ENCODE peak calls at places on chromosomes 4 and X, in seven cellular contexts. R is DMS53, T is glutamatergic neuron, J is vagina, X is suprapubic skin, M is COR-L47, F is amniotic stem cell. K is an unnamed sample.

GRCh38 chr4:137601924-137602323 is 69.6 kb upstream of the PCDH18 start:
- DNase-seq in R (peak), T (no peak), J (no peak), X (no peak), M (no peak), F (no peak), K (no peak)

GRCh38 chr4:1418494-1419285 is 12.4 kb upstream of the NKX1-1 start:
- DNase-seq in R (no peak), T (no peak), J (no peak), X (peak), M (no peak), F (no peak), K (no peak)

GRCh38 chr4:75516144-75516543 is 1.9 kb downstream of the THAP6 start:
- DNase-seq in R (no peak), T (no peak), J (no peak), X (no peak), M (no peak), F (no peak), K (no peak)

GRCh38 chr4:163415668-163416067 is 57.9 kb downstream of the TKTL2 start:
- DNase-seq in R (no peak), T (no peak), J (no peak), X (no peak), M (no peak), F (no peak), K (no peak)

GRCh38 chr4:61200991-61201526 is 933 bp downstream of the ADGRL3 start:
- DNase-seq in R (peak), T (peak), J (no peak), X (peak), M (peak), F (no peak), K (peak)

GRCh38 chr4:105327222-105327621 is 146.6 kb downstream of the PPA2 start:
- DNase-seq in R (no peak), T (no peak), J (no peak), X (no peak), M (no peak), F (no peak), K (no peak)

GRCh38 chr4:4327652-4328121 is 37.6 kb downstream of the ZBTB49 start:
- DNase-seq in R (peak), T (peak), J (no peak), X (no peak), M (no peak), F (no peak), K (no peak)

GRCh38 chr4:2805712-2806391 is 13.0 kb downstream of the SH3BP2 start:
- DNase-seq in R (no peak), T (no peak), J (no peak), X (peak), M (no peak), F (no peak), K (no peak)

GRCh38 chr4:145061325-145061920 is 36.6 kb downstream of the ANAPC10 start:
- DNase-seq in R (peak), T (no peak), J (no peak), X (no peak), M (peak), F (peak), K (peak)

GRCh38 chrX:121851033-121851432 is 803.6 kb downstream of the GLUD2 start:
- DNase-seq in R (peak), T (no peak), J (no peak), X (no peak), M (no peak), F (no peak), K (peak)

GRCh38 chr4:4677825-4678522 is 136.1 kb upstream of the STX18 start:
- DNase-seq in R (peak), T (peak), J (no peak), X (no peak), M (no peak), F (no peak), K (peak)

GRCh38 chrX:139903229-139903628 is 29.6 kb downstream of the ATP11C start:
- DNase-seq in R (no peak), T (no peak), J (no peak), X (no peak), M (no peak), F (no peak), K (no peak)

GRCh38 chr4:165325732-165326512 is 1.5 kb upstream of the MSMO1 start:
- DNase-seq in R (peak), T (no peak), J (no peak), X (no peak), M (no peak), F (peak), K (peak)

GRCh38 chr4:9963328-9963727 is 58.0 kb downstream of the SLC2A9 start:
- DNase-seq in R (no peak), T (no peak), J (peak), X (no peak), M (no peak), F (no peak), K (no peak)

GRCh38 chr4:157992948-157993839 is 179.6 kb downstream of the GASK1B start:
- DNase-seq in R (peak), T (no peak), J (no peak), X (no peak), M (no peak), F (no peak), K (no peak)

GRCh38 chr4:30866444-30866843 is 146.3 kb downstream of the PCDH7 start:
- DNase-seq in R (peak), T (no peak), J (no peak), X (no peak), M (no peak), F (no peak), K (peak)

GRCh38 chr4:39994356-39994755 is 16.6 kb upstream of the PDS5A start:
- DNase-seq in R (no peak), T (no peak), J (no peak), X (no peak), M (no peak), F (no peak), K (no peak)

GRCh38 chrX:114798902-114799301 is 215.0 kb downstream of the HTR2C start:
- DNase-seq in R (peak), T (no peak), J (no peak), X (no peak), M (no peak), F (no peak), K (peak)

GRCh38 chr4:52288212-52288611 is 237.1 kb downstream of the SPATA18 start:
- DNase-seq in R (no peak), T (no peak), J (no peak), X (no peak), M (no peak), F (no peak), K (no peak)

GRCh38 chr4:119010909-119011606 is 122.4 kb downstream of the SYNPO2 start:
- DNase-seq in R (no peak), T (no peak), J (no peak), X (no peak), M (no peak), F (no peak), K (no peak)

GRCh38 chr4:140423106-140423505 is 4.3 kb downstream of the CLGN start:
- DNase-seq in R (no peak), T (no peak), J (no peak), X (no peak), M (no peak), F (no peak), K (peak)

GRCh38 chrX:154140206-154140605 is 3.8 kb upstream of the OPN1LW start:
- DNase-seq in R (no peak), T (no peak), J (no peak), X (no peak), M (no peak), F (no peak), K (no peak)

GRCh38 chrX:22122510-22122909 is 90.4 kb downstream of the PHEX start:
- DNase-seq in R (no peak), T (no peak), J (no peak), X (peak), M (no peak), F (no peak), K (peak)

GRCh38 chr4:62548108-62548524 is 1348.0 kb downstream of the ADGRL3 start:
- DNase-seq in R (no peak), T (no peak), J (no peak), X (no peak), M (no peak), F (no peak), K (no peak)

GRCh38 chrX:38305971-38306370 is 21.3 kb downstream of the RPGR start:
- DNase-seq in R (no peak), T (no peak), J (no peak), X (no peak), M (no peak), F (no peak), K (peak)

GRCh38 chr4:122783301-122784215 is 43.1 kb upstream of the FGF2 start:
- DNase-seq in R (no peak), T (no peak), J (no peak), X (no peak), M (no peak), F (peak), K (peak)

GRCh38 chrX:16665089-16665488 is 15.1 kb downstream of the S100G start:
- DNase-seq in R (no peak), T (no peak), J (no peak), X (no peak), M (no peak), F (no peak), K (peak)

GRCh38 chr4:7803371-7803770 is 136.3 kb downstream of the AFAP1 start:
- DNase-seq in R (no peak), T (no peak), J (no peak), X (peak), M (no peak), F (no peak), K (no peak)

GRCh38 chr4:89823416-89823815 is 13.5 kb downstream of the SNCA start:
- DNase-seq in R (peak), T (no peak), J (no peak), X (no peak), M (no peak), F (no peak), K (peak)

GRCh38 chr4:52825311-52826090 is 36.6 kb upstream of the RASL11B start:
- DNase-seq in R (no peak), T (no peak), J (no peak), X (no peak), M (no peak), F (no peak), K (no peak)

GRCh38 chr4:174204194-174204831 is 79.2 kb downstream of the FBXO8 start:
- DNase-seq in R (no peak), T (no peak), J (no peak), X (no peak), M (no peak), F (no peak), K (no peak)

GRCh38 chr4:152265149-152265621 is 270.7 kb downstream of the FBXW7 start:
- DNase-seq in R (peak), T (no peak), J (no peak), X (no peak), M (peak), F (no peak), K (peak)

GRCh38 chrX:25737540-25737939 is 400.6 kb upstream of the MAGEB18 start:
- DNase-seq in R (peak), T (no peak), J (no peak), X (no peak), M (no peak), F (no peak), K (no peak)

GRCh38 chr4:151105454-151106032 is 6.1 kb downstream of the RPS3A start:
- DNase-seq in R (peak), T (no peak), J (no peak), X (no peak), M (no peak), F (no peak), K (no peak)

GRCh38 chrX:15619053-15619772 is 18.5 kb upstream of the ACE2 start:
- DNase-seq in R (peak), T (no peak), J (no peak), X (no peak), M (no peak), F (no peak), K (peak)